ENCODE peak calls at places on chromosomes 16 and 17, in five cellular contexts. A, S, O, B and W are unnamed samples.

GRCh38 chr17:77388384-77389306 is 247.9 kb downstream of the SEC14L1 start:
- DNase-seq in A (no peak), S (no peak), O (peak), B (no peak), W (no peak)

GRCh38 chr17:60664022-60664421 is 13.6 kb upstream of the BCAS3 start:
- DNase-seq in A (no peak), S (no peak), O (peak), B (no peak), W (no peak)

GRCh38 chr16:26802440-26802839 is 264.3 kb upstream of the C16orf82 start:
- DNase-seq in A (no peak), S (no peak), O (no peak), B (no peak), W (no peak)

GRCh38 chr17:66431080-66431795 is 128.8 kb downstream of the PRKCA start:
- DNase-seq in A (no peak), S (no peak), O (peak), B (no peak), W (no peak)

GRCh38 chr17:75152971-75153853 is 1.1 kb downstream of the JPT1 start:
- DNase-seq in A (peak), S (peak), O (peak), B (peak), W (peak)

GRCh38 chr17:18986541-18987229 is 17.9 kb downstream of the FAM83G start:
- DNase-seq in A (no peak), S (no peak), O (no peak), B (no peak), W (no peak)

GRCh38 chr16:86363057-86363490 is 147.3 kb upstream of the FOXF1 start:
- DNase-seq in A (no peak), S (no peak), O (peak), B (no peak), W (no peak)

GRCh38 chr17:40562841-40563370 is 2.4 kb downstream of the CCR7 start:
- DNase-seq in A (no peak), S (no peak), O (no peak), B (no peak), W (no peak)

GRCh38 chr17:40916366-40916765 is 21.1 kb downstream of the KRT23 start:
- DNase-seq in A (no peak), S (no peak), O (no peak), B (no peak), W (no peak)

GRCh38 chr16:12728471-12728870 is 75.2 kb downstream of the CPPED1 start:
- DNase-seq in A (no peak), S (no peak), O (no peak), B (no peak), W (no peak)

GRCh38 chr16:70720431-70721201 is 34.8 kb upstream of the MTSS2 start:
- DNase-seq in A (no peak), S (no peak), O (no peak), B (no peak), W (no peak)

GRCh38 chr17:48601184-48601527 is 3.6 kb downstream of the HOXB6 start:
- DNase-seq in A (no peak), S (no peak), O (no peak), B (no peak), W (no peak)

GRCh38 chr17:73625975-73626706 is 18.1 kb downstream of the SDK2 start:
- DNase-seq in A (peak), S (no peak), O (no peak), B (no peak), W (peak)

GRCh38 chr16:85531516-85531915 is 81.6 kb upstream of the GSE1 start:
- DNase-seq in A (peak), S (no peak), O (no peak), B (no peak), W (no peak)

GRCh38 chr16:6674071-6674470 is 658.6 kb upstream of the RBFOX1 start:
- DNase-seq in A (no peak), S (no peak), O (no peak), B (no peak), W (no peak)

GRCh38 chr17:42286411-42287295 is 1.6 kb upstream of the STAT5A start:
- DNase-seq in A (no peak), S (no peak), O (no peak), B (no peak), W (no peak)

GRCh38 chr16:76459111-76459510 is 181.9 kb downstream of the CNTNAP4 start:
- DNase-seq in A (no peak), S (no peak), O (no peak), B (no peak), W (no peak)

GRCh38 chr16:59274141-59274540 is 540.0 kb upstream of the GOT2 start:
- DNase-seq in A (no peak), S (no peak), O (no peak), B (no peak), W (no peak)

GRCh38 chr16:84013787-84014569 is 28.6 kb downstream of the SLC38A8 start:
- DNase-seq in A (no peak), S (peak), O (peak), B (peak), W (no peak)

GRCh38 chr16:12535535-12536411 is 267.9 kb downstream of the CPPED1 start:
- DNase-seq in A (no peak), S (peak), O (no peak), B (no peak), W (no peak)

GRCh38 chr16:25747160-25747758 is 55.5 kb downstream of the HS3ST4 start:
- DNase-seq in A (no peak), S (no peak), O (no peak), B (no peak), W (no peak)

GRCh38 chr16:16073884-16074781 is 124.7 kb downstream of the ABCC1 start:
- DNase-seq in A (no peak), S (no peak), O (peak), B (peak), W (peak)

GRCh38 chr17:42979511-42980273 is at the start of gene PTGES3L:
- DNase-seq in A (peak), S (no peak), O (peak), B (peak), W (peak)

GRCh38 chr16:23528635-23529016 is 18.3 kb upstream of the GGA2 start:
- DNase-seq in A (no peak), S (no peak), O (no peak), B (no peak), W (no peak)

GRCh38 chr16:70660672-70661350 is 14.5 kb downstream of the IL34 start:
- DNase-seq in A (no peak), S (no peak), O (no peak), B (no peak), W (no peak)

GRCh38 chr16:19605701-19606100 is 50.2 kb downstream of the VPS35L start:
- DNase-seq in A (no peak), S (no peak), O (no peak), B (no peak), W (no peak)

GRCh38 chr16:22306788-22307187 is 9.6 kb downstream of the POLR3E start:
- DNase-seq in A (no peak), S (no peak), O (no peak), B (no peak), W (no peak)

GRCh38 chr17:49691086-49691676 is 13.3 kb upstream of the SPOP start:
- DNase-seq in A (peak), S (no peak), O (peak), B (no peak), W (no peak)

GRCh38 chr17:38693700-38694329 is 11.3 kb upstream of the MLLT6 start:
- DNase-seq in A (peak), S (no peak), O (peak), B (no peak), W (no peak)

GRCh38 chr17:38685485-38685884 is 10.7 kb upstream of the EPOP start:
- DNase-seq in A (no peak), S (no peak), O (no peak), B (no peak), W (peak)

GRCh38 chr17:38687291-38687690 is 12.5 kb upstream of the EPOP start:
- DNase-seq in A (no peak), S (no peak), O (peak), B (no peak), W (no peak)

GRCh38 chr17:38691154-38691553 is 13.9 kb upstream of the MLLT6 start:
- DNase-seq in A (no peak), S (no peak), O (no peak), B (no peak), W (no peak)
- TF ChIP-seq CTCF in A (no peak), S (no peak), O (no peak), B (no peak), W (no peak)

GRCh38 chr17:44004761-44005526 is 522 bp downstream of the NAGS start:
- DNase-seq in A (no peak), S (no peak), O (no peak), B (peak), W (no peak)

GRCh38 chr17:44005865-44006580 is 1.6 kb downstream of the NAGS start:
- DNase-seq in A (no peak), S (peak), O (no peak), B (peak), W (peak)

GRCh38 chr17:44005527-44005864 is 1.1 kb downstream of the NAGS start:
- DNase-seq in A (no peak), S (no peak), O (no peak), B (no peak), W (no peak)

GRCh38 chr17:44002141-44002848 is 2.1 kb upstream of the NAGS start:
- DNase-seq in A (no peak), S (no peak), O (peak), B (no peak), W (no peak)

DNA sequence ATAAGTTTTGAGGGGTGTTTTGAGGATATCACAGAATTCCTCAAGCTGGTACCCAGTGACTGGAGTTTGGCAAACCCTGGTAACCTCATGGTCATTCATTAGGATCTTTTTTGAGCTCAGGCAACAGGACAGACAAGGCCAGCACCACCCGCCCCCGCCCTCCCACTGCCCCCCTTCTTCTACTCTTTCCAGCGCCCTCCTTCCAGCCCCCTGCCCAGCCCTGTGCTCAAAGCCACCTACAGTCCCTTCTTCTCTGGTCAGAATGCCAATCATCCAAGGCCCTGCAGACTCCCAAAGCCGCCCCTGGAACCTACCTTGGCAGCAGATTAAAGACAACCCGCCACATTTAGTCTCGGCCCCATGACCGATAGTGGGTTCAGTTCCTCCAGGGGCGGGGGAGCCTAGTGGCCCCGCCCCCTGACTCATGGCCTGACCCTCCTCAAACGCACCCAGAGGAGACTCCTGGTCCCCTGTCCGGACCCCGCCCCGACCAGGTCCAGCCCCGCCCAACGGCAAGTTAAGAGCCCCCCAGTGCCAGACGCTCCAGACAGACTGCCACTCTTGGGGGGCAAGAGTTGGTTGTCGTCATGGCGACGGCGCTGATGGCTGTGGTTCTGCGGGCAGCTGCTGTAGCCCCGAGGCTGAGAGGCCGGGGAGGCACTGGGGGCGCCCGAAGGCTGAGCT is at the start of gene NAGS:
- DNase-seq in A (no peak), S (no peak), O (no peak), B (peak), W (peak)
- TF ChIP-seq CTCF in A (no peak), S (no peak), O (no peak), B (no peak), W (no peak)

GRCh38 chr16:47561286-47561685 is 100.2 kb downstream of the PHKB start:
- DNase-seq in A (no peak), S (no peak), O (no peak), B (no peak), W (no peak)
- TF ChIP-seq CTCF in A (no peak), S (no peak), O (no peak), B (no peak), W (no peak)

GRCh38 chr17:6559753-6560215 is 3.4 kb upstream of the PITPNM3 start:
- DNase-seq in A (no peak), S (no peak), O (no peak), B (no peak), W (no peak)

GRCh38 chr17:6560496-6560895 is 4.1 kb upstream of the PITPNM3 start:
- DNase-seq in A (no peak), S (no peak), O (no peak), B (no peak), W (no peak)

GRCh38 chr17:6558276-6558675 is 1.9 kb upstream of the PITPNM3 start:
- DNase-seq in A (no peak), S (no peak), O (no peak), B (no peak), W (no peak)

GRCh38 chr17:6557040-6557438 is 684 bp upstream of the PITPNM3 start:
- DNase-seq in A (no peak), S (no peak), O (no peak), B (no peak), W (no peak)

DNA sequence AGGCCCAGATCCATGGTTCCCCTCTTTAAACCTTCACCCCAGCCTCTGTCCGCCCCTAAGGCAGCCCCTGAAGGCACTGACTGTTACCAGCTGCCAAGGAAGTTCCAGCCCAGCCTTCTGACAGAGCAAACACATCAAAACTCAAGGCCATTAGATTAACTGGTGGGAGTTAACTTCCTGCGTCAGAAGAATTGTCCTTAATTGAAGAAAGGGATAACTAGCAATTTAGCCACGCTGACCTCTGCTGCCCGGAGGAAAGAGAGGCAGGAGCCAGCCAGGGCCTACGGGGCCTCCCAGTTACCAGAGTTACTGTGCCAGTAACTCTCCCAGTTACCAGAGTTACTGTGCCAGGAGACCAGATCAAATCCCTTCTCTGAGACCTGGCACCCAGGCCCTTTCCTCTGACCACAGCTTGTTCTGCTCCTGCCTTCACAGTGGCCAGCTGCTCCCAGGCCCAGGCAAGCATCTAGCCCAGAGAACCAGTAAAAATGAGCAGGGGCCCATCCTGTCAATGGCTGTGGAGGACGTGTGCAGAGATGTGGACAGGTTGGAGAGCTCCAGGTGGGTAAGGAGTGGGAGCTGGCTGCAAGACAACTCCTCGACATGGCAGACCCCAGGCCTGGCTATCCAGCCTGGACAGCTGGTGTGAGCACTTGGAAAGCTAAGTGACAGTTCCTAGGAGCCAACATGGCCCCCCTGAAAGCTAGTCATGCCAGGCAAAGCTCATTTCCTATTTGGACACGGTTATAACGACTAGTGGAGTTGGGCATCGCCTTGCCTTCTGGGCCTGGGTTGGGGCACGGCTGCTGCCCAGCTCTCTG is 2.8 kb upstream of the PITPNM3 start:
- DNase-seq in A (no peak), S (no peak), O (no peak), B (no peak), W (no peak)
- TF ChIP-seq CTCF in A (no peak), S (no peak), O (no peak), B (no peak), W (no peak)

GRCh38 chr16:31472559-31473203 is 729 bp downstream of the TGFB1I1 start:
- DNase-seq in A (peak), S (no peak), O (peak), B (peak), W (peak)
- TF ChIP-seq CTCF in A (peak), S (no peak), O (peak), B (peak), W (peak)

GRCh38 chr16:1178295-1178910 is 25.5 kb downstream of the CACNA1H start:
- DNase-seq in A (no peak), S (no peak), O (no peak), B (no peak), W (no peak)

GRCh38 chr16:1183235-1183907 is 30.5 kb downstream of the CACNA1H start:
- DNase-seq in A (peak), S (no peak), O (peak), B (peak), W (no peak)

GRCh38 chr16:1184156-1184868 is 31.4 kb downstream of the CACNA1H start:
- DNase-seq in A (no peak), S (no peak), O (no peak), B (no peak), W (no peak)

GRCh38 chr16:1181715-1182671 is 29.1 kb downstream of the CACNA1H start:
- DNase-seq in A (peak), S (no peak), O (peak), B (peak), W (peak)

GRCh38 chr16:1180772-1181714 is 28.1 kb downstream of the CACNA1H start:
- DNase-seq in A (peak), S (no peak), O (no peak), B (no peak), W (no peak)
- TF ChIP-seq CTCF in A (no peak), S (no peak), O (peak), B (no peak), W (no peak)

DNA sequence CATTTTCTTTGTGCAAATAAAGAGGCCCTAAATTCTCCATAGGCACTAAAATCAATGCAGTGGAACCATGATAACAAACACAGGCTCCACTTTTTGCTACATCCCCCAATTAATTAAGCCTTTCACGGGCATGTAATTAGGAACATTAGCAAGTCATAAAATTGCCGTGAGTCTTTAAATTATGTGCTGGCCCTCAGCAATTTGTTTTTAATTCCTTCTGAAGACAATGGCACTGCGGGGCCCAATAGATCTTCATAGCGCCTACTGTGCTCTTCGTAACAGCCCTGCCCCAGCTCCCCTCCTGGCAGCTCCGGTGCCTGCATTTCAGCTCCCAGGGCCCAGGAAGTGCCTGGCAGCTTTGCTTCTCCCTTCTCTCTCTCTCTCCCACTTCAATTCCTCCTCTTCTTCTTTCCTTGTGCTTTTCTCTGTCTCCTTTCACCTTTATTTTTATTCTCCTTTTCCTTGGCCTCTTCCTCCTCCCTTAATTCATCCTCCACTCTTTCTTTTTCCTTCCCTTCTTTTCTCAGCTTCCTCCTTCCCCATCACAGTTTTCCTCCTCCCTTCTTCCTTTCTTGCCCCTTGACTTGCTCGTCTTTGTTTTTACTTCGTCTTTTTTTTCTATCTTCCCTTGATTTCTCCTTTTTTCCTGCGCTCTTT is 99.5 kb upstream of the LHX1 start:
- DNase-seq in A (no peak), S (no peak), O (no peak), B (no peak), W (no peak)
- TF ChIP-seq CTCF in A (no peak), S (no peak), O (no peak), B (no peak), W (no peak)

DNA sequence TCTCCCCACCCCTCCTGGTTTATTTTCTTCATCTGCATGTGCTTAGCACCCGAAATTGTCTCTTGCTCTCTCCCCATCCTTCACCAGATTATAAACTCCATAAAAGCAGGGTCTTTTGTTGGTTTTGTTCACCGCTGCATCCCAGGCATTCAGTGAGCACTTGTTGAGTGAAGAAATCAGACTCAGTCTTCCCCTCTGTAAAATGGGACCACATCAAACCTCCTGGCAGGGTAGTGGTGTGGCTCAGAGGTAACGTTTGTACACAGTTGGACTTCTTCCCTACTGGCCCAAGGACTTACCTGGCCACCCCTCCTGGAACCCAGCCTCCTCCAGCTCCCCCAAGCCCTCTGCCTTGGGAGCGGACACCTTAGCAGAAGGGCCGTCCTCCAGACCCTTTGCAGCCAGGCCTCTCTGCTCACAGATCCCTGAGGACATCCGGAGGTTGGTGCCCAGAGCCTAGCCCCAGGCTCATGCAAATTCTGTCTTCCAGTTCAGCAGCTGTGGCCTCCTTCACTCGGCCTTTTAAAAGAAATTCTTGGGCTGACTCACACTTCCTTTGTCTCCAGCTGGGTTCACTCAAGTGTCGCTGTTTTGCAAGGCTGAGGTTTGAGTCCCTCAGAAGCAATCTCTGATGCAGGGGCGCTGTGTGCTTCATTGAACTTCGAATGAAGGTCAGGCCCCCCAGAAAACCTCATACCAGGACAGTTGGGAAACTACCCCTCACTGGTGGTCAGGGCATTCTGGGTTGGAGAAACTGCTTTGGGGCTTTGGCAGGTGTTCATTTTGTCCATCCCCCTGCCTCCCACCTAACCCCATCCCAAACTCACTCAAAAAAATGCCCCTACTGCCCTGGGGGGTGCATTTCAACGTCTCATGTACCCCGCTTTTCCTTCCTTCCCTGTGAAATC is 16.8 kb upstream of the RMI2 start:
- DNase-seq in A (peak), S (peak), O (peak), B (peak), W (peak)
- TF ChIP-seq CTCF in A (no peak), S (no peak), O (no peak), B (no peak), W (no peak)

GRCh38 chr16:69465083-69465721 is 40.8 kb downstream of the CYB5B start:
- DNase-seq in A (no peak), S (peak), O (peak), B (peak), W (no peak)
- TF ChIP-seq CTCF in A (no peak), S (no peak), O (no peak), B (no peak), W (no peak)